ENCODE peak calls at places on chromosomes 6 and 20, in four cellular contexts. One of them, this sample, is unnamed.

GRCh38 chr6:24547243-24547642 is 52.5 kb downstream of the ALDH5A1 start:
- DNase-seq in cardiac muscle cell: peak
- DNase-seq in fibroblast of pulmonary artery: peak
- DNase-seq in choroid plexus epithelial cell: peak
- DNase-seq in this sample: peak

GRCh38 chr6:19757036-19757435 is 80.1 kb upstream of the ID4 start:
- DNase-seq in fibroblast of pulmonary artery: peak
- DNase-seq in cardiac muscle cell: peak
- DNase-seq in choroid plexus epithelial cell: peak
- DNase-seq in this sample: no peak

GRCh38 chr6:29965873-29966601 is 23.7 kb downstream of the HLA-A start:
- DNase-seq in fibroblast of pulmonary artery: peak
- DNase-seq in choroid plexus epithelial cell: peak
- DNase-seq in cardiac muscle cell: peak
- DNase-seq in this sample: peak

GRCh38 chr6:39239527-39240154 is 10.4 kb upstream of the KCNK5 start:
- DNase-seq in choroid plexus epithelial cell: no peak
- DNase-seq in fibroblast of pulmonary artery: no peak
- DNase-seq in cardiac muscle cell: no peak
- DNase-seq in this sample: no peak

GRCh38 chr6:167047554-167047953 is 48.4 kb downstream of the CEP43 start:
- DNase-seq in cardiac muscle cell: no peak
- DNase-seq in choroid plexus epithelial cell: no peak
- DNase-seq in fibroblast of pulmonary artery: no peak
- DNase-seq in this sample: no peak

GRCh38 chr6:32785781-32786533 is 22.6 kb upstream of the HLA-DQB2 start:
- DNase-seq in cardiac muscle cell: peak
- DNase-seq in fibroblast of pulmonary artery: peak
- DNase-seq in choroid plexus epithelial cell: peak
- DNase-seq in this sample: peak

GRCh38 chr6:134161036-134161435 is 108.6 kb upstream of the SLC2A12 start:
- DNase-seq in choroid plexus epithelial cell: peak
- DNase-seq in fibroblast of pulmonary artery: peak
- DNase-seq in cardiac muscle cell: no peak
- DNase-seq in this sample: peak

GRCh38 chr6:95133578-95133977 is 443.8 kb upstream of the MANEA start:
- DNase-seq in choroid plexus epithelial cell: peak
- DNase-seq in fibroblast of pulmonary artery: no peak
- DNase-seq in cardiac muscle cell: peak
- DNase-seq in this sample: peak

GRCh38 chr20:8021541-8022269 is 2.1 kb upstream of the TMX4 start:
- DNase-seq in fibroblast of pulmonary artery: no peak
- DNase-seq in choroid plexus epithelial cell: no peak
- DNase-seq in cardiac muscle cell: no peak
- DNase-seq in this sample: no peak

GRCh38 chr6:44529506-44529905 is 142.0 kb downstream of the CDC5L start:
- DNase-seq in choroid plexus epithelial cell: no peak
- DNase-seq in cardiac muscle cell: no peak
- DNase-seq in fibroblast of pulmonary artery: no peak
- DNase-seq in this sample: no peak

GRCh38 chr6:150711584-150712501 is 112.2 kb downstream of the PLEKHG1 start:
- DNase-seq in choroid plexus epithelial cell: no peak
- DNase-seq in fibroblast of pulmonary artery: peak
- DNase-seq in cardiac muscle cell: no peak
- DNase-seq in this sample: peak

GRCh38 chr6:40427196-40427595 is 160.0 kb downstream of the LRFN2 start:
- DNase-seq in fibroblast of pulmonary artery: no peak
- DNase-seq in cardiac muscle cell: no peak
- DNase-seq in choroid plexus epithelial cell: no peak
- DNase-seq in this sample: no peak

GRCh38 chr6:112683926-112684325 is 336.8 kb downstream of the RFPL4B start:
- DNase-seq in fibroblast of pulmonary artery: peak
- DNase-seq in cardiac muscle cell: no peak
- DNase-seq in choroid plexus epithelial cell: peak
- DNase-seq in this sample: peak

GRCh38 chr6:107730106-107730505 is 94.0 kb downstream of the SCML4 start:
- DNase-seq in cardiac muscle cell: no peak
- DNase-seq in fibroblast of pulmonary artery: no peak
- DNase-seq in choroid plexus epithelial cell: no peak
- DNase-seq in this sample: no peak

GRCh38 chr20:64258071-64258823 is 2.7 kb downstream of the PCMTD2 start:
- DNase-seq in choroid plexus epithelial cell: no peak
- DNase-seq in fibroblast of pulmonary artery: no peak
- DNase-seq in cardiac muscle cell: no peak
- DNase-seq in this sample: no peak

GRCh38 chr6:6546318-6547110 is 42.0 kb upstream of the LY86 start:
- DNase-seq in fibroblast of pulmonary artery: peak
- DNase-seq in choroid plexus epithelial cell: peak
- DNase-seq in cardiac muscle cell: peak
- DNase-seq in this sample: peak

GRCh38 chr6:88135578-88136114 is 30.5 kb downstream of the CNR1 start:
- DNase-seq in fibroblast of pulmonary artery: no peak
- DNase-seq in choroid plexus epithelial cell: no peak
- DNase-seq in cardiac muscle cell: no peak
- DNase-seq in this sample: no peak

GRCh38 chr6:27471365-27472115 is 1.4 kb downstream of the ZNF184 start:
- DNase-seq in cardiac muscle cell: no peak
- DNase-seq in choroid plexus epithelial cell: peak
- DNase-seq in fibroblast of pulmonary artery: no peak
- DNase-seq in this sample: no peak

GRCh38 chr20:1841554-1842140 is 53.6 kb upstream of the SIRPA start:
- DNase-seq in fibroblast of pulmonary artery: peak
- DNase-seq in cardiac muscle cell: no peak
- DNase-seq in choroid plexus epithelial cell: no peak
- DNase-seq in this sample: peak

GRCh38 chr20:24948939-24949679 is at the start of gene CST7:
- DNase-seq in cardiac muscle cell: no peak
- DNase-seq in fibroblast of pulmonary artery: no peak
- DNase-seq in choroid plexus epithelial cell: no peak
- DNase-seq in this sample: no peak

GRCh38 chr6:20699402-20699801 is 165.1 kb downstream of the CDKAL1 start:
- DNase-seq in choroid plexus epithelial cell: no peak
- DNase-seq in cardiac muscle cell: no peak
- DNase-seq in fibroblast of pulmonary artery: no peak
- DNase-seq in this sample: peak

GRCh38 chr20:21265457-21266190 is 37.5 kb upstream of the XRN2 start:
- DNase-seq in fibroblast of pulmonary artery: no peak
- DNase-seq in cardiac muscle cell: no peak
- DNase-seq in choroid plexus epithelial cell: no peak
- DNase-seq in this sample: no peak

GRCh38 chr6:99816795-99817194 is 177.2 kb downstream of the MCHR2 start:
- DNase-seq in choroid plexus epithelial cell: no peak
- DNase-seq in fibroblast of pulmonary artery: no peak
- DNase-seq in cardiac muscle cell: no peak
- DNase-seq in this sample: no peak

GRCh38 chr20:47311967-47312681 is 44.4 kb downstream of the ZMYND8 start:
- DNase-seq in cardiac muscle cell: no peak
- DNase-seq in fibroblast of pulmonary artery: no peak
- DNase-seq in choroid plexus epithelial cell: no peak
- DNase-seq in this sample: no peak
- TF ChIP-seq CTCF in cardiac muscle cell: no peak
- TF ChIP-seq CTCF in fibroblast of pulmonary artery: peak
- TF ChIP-seq CTCF in choroid plexus epithelial cell: peak
- TF ChIP-seq CTCF in this sample: no peak

DNA sequence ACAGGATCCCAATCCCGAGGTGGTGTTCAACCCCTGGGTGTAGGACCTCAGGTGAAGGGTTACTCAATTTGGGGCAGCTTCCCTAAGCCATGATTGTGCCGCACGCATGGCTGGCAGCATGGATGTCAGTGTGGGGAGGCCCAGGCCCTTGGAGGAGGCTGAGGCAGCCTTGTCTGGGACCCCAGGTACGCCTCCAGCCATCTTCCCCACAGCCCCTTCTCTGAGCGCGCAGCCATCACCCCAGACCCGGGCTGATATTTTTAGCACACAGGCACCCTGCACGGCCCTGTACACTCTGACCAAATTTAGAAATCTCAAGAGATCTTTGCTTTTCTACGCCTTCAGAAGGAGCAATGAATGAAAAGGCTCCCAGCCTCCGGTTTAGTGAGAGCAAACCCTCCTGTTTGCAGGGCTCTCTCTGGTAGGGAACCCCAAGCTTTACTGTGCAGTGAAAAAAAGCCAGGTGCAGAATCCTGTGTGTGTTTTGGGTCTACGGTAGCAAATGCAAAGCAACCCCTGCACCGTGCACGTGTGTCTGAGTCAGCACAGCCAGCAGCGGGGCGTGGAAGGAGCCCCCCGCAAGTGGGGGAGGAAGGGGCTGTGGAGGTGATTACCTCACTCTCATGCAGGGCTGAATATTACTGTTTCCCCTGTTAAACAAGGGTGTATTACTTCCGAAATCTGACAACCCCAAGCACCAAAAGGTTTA is 44.3 kb downstream of the CTCFL start:
- DNase-seq in fibroblast of pulmonary artery: no peak
- DNase-seq in choroid plexus epithelial cell: no peak
- DNase-seq in cardiac muscle cell: peak
- DNase-seq in this sample: no peak
- H3K4me3 ChIP-seq in fibroblast of pulmonary artery: no peak
- H3K4me3 ChIP-seq in choroid plexus epithelial cell: no peak
- H3K4me3 ChIP-seq in cardiac muscle cell: no peak
- H3K4me3 ChIP-seq in this sample: no peak

DNA sequence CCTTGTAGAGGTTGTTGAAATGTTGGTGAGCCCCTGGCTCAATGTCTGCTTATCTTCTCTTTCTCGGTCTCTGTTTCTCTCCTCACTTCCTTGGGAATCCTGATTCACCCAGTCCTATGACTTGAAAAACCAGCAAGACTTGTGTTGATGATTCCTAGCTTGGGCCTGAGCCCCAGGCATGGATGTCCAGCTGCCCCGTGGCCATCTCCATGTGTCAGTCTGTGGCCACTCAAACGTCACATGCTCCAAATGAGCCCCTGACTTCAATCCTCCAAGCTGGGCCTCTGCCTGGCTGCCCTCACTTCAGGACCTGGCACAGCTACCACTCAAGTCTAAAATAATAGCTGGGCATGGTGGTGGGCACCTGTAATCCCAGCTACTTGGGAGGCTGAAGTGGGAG is 81.0 kb downstream of the SRC start:
- DNase-seq in fibroblast of pulmonary artery: no peak
- DNase-seq in choroid plexus epithelial cell: no peak
- DNase-seq in cardiac muscle cell: no peak
- DNase-seq in this sample: no peak
- TF ChIP-seq CTCF in fibroblast of pulmonary artery: no peak
- TF ChIP-seq CTCF in choroid plexus epithelial cell: no peak
- TF ChIP-seq CTCF in cardiac muscle cell: no peak
- TF ChIP-seq CTCF in this sample: no peak

GRCh38 chr6:68637782-68638181 is 2.7 kb downstream of the ADGRB3 start:
- DNase-seq in fibroblast of pulmonary artery: no peak
- DNase-seq in cardiac muscle cell: no peak
- DNase-seq in choroid plexus epithelial cell: no peak
- DNase-seq in this sample: no peak
- H3K4me3 ChIP-seq in fibroblast of pulmonary artery: no peak
- H3K4me3 ChIP-seq in cardiac muscle cell: no peak
- H3K4me3 ChIP-seq in choroid plexus epithelial cell: no peak
- H3K4me3 ChIP-seq in this sample: no peak

GRCh38 chr20:59033093-59033492 is 958 bp upstream of the ATP5F1E start:
- DNase-seq in cardiac muscle cell: no peak
- DNase-seq in fibroblast of pulmonary artery: no peak
- DNase-seq in choroid plexus epithelial cell: no peak
- DNase-seq in this sample: no peak

GRCh38 chr20:59033616-59034165 is 1.6 kb upstream of the ATP5F1E start:
- DNase-seq in cardiac muscle cell: no peak
- DNase-seq in fibroblast of pulmonary artery: no peak
- DNase-seq in choroid plexus epithelial cell: no peak
- DNase-seq in this sample: no peak

GRCh38 chr20:59032023-59032712 is at the start of gene ATP5F1E:
- DNase-seq in choroid plexus epithelial cell: peak
- DNase-seq in fibroblast of pulmonary artery: peak
- DNase-seq in cardiac muscle cell: peak
- DNase-seq in this sample: peak

GRCh38 chr20:59031326-59032022 is 661 bp downstream of the ATP5F1E start:
- DNase-seq in fibroblast of pulmonary artery: no peak
- DNase-seq in choroid plexus epithelial cell: no peak
- DNase-seq in cardiac muscle cell: no peak
- DNase-seq in this sample: no peak

DNA sequence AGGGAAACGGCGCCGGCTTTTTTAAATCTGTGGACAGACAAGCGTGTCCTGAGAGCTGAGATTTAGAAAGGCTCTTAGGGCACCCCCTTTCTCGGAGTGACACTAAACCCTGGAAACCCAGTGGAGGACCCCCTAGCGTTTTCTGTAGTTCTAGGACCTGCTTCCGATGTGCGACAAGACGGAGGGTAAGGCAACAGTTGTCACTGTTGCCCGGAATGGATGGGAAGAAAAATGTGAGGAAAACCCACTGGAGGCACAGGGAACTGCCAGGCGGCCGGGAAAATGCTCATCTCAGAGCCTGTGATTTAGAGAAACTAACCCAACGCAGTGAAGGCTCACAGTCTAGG is 551 bp upstream of the ATP5F1E start:
- DNase-seq in cardiac muscle cell: no peak
- DNase-seq in fibroblast of pulmonary artery: no peak
- DNase-seq in choroid plexus epithelial cell: no peak
- DNase-seq in this sample: peak
- TF ChIP-seq CTCF in cardiac muscle cell: peak
- TF ChIP-seq CTCF in fibroblast of pulmonary artery: peak
- TF ChIP-seq CTCF in choroid plexus epithelial cell: peak
- TF ChIP-seq CTCF in this sample: peak

GRCh38 chr6:131636880-131637792 is at the start of gene ENPP3:
- DNase-seq in fibroblast of pulmonary artery: peak
- DNase-seq in choroid plexus epithelial cell: peak
- DNase-seq in cardiac muscle cell: no peak
- DNase-seq in this sample: peak
- H3K4me3 ChIP-seq in fibroblast of pulmonary artery: no peak
- H3K4me3 ChIP-seq in choroid plexus epithelial cell: no peak
- H3K4me3 ChIP-seq in cardiac muscle cell: no peak
- H3K4me3 ChIP-seq in this sample: no peak

This sample was measured in epithelial cell of esophagus.